ENCODE peak calls at places on chromosomes 7 and 10, in ten cellular contexts. I is transverse colon, Y is left lung, E is astrocyte, F is Peyer's patch, R is adrenal gland, C is Karpas-422, B is HCT116, K is lung, N is ovary. G is an unnamed sample.
A peak's percentile ranks its signal among the peaks of the same experiment; 100 is the strongest.

GRCh38 chr7:33789871-33790270 is 115.5 kb upstream of the BMPER start:
- DNase-seq in R (no peak), B (no peak), F (no peak), I (no peak), Y (no peak), E (peak; percentile 35), K (no peak), C (no peak), N (no peak), G (no peak)

GRCh38 chr7:34320926-34321609 is 336.9 kb upstream of the NPSR1 start:
- DNase-seq in N (peak; percentile 46), R (peak; percentile 43), K (peak; percentile 56), Y (peak; percentile 74), F (no peak), B (peak; percentile 54), I (peak; percentile 68), E (peak; percentile 50), C (peak; percentile 82), G (peak; percentile 45)

GRCh38 chr10:127411062-127411461 is 138.0 kb upstream of the NPS start:
- DNase-seq in N (no peak), I (no peak), R (no peak), E (no peak), K (no peak), Y (no peak), F (no peak), C (no peak), B (no peak), G (no peak)

GRCh38 chr7:159012353-159013069 is 132.2 kb downstream of the VIPR2 start:
- DNase-seq in F (peak; percentile 54), B (no peak), C (no peak), I (peak; percentile 57), N (peak; percentile 57), R (no peak), K (peak; percentile 61), E (no peak), Y (peak; percentile 83), G (no peak)

GRCh38 chr10:13724484-13724883 is 137.7 kb downstream of the PRPF18 start:
- DNase-seq in E (no peak), B (no peak), N (peak; percentile 63), I (no peak), K (no peak), R (no peak), F (no peak), Y (no peak), C (no peak), G (no peak)

GRCh38 chr7:40845959-40846358 is 711.2 kb downstream of the SUGCT start:
- DNase-seq in N (no peak), Y (no peak), B (no peak), F (no peak), C (no peak), R (no peak), E (no peak), K (no peak), I (no peak), G (no peak)

GRCh38 chr7:95798401-95798930 is 26.1 kb downstream of the DYNC1I1 start:
- DNase-seq in I (no peak), F (no peak), K (no peak), C (no peak), E (no peak), B (no peak), Y (no peak), R (no peak), N (no peak), G (no peak)

GRCh38 chr7:122674502-122674901 is 24.4 kb downstream of the RNF133 start:
- DNase-seq in B (no peak), C (no peak), E (peak; percentile 86), R (no peak), F (no peak), K (no peak), N (no peak), Y (no peak), I (no peak), G (no peak)

GRCh38 chr10:71966046-71967004 is 2.1 kb downstream of the CHST3 start:
- DNase-seq in R (no peak), B (no peak), I (no peak), C (no peak), E (peak; percentile 60), N (no peak), K (no peak), Y (no peak), F (no peak), G (no peak)

GRCh38 chr7:70736715-70737460 is 395.1 kb upstream of the GALNT17 start:
- DNase-seq in N (no peak), B (no peak), C (no peak), I (no peak), Y (no peak), E (peak; percentile 91), K (no peak), F (no peak), R (no peak), G (no peak)

GRCh38 chr7:816751-817671 is 15.3 kb upstream of the SUN1 start:
- DNase-seq in N (peak; percentile 57), C (peak; percentile 60), K (no peak), E (peak; percentile 29), Y (peak; percentile 80), B (no peak), F (peak; percentile 66), I (peak; percentile 37), R (no peak), G (peak; percentile 19)

GRCh38 chr7:88300401-88300800 is 6.3 kb downstream of the STEAP4 start:
- DNase-seq in N (no peak), R (no peak), K (no peak), B (no peak), E (peak; percentile 43), C (no peak), I (no peak), Y (no peak), F (no peak), G (no peak)

GRCh38 chr10:15373199-15373598 is 2.1 kb upstream of the FAM171A1 start:
- DNase-seq in R (no peak), E (no peak), Y (no peak), C (no peak), K (no peak), N (no peak), F (no peak), B (no peak), I (no peak), G (no peak)

GRCh38 chr10:132541601-132542011 is 4.0 kb downstream of the INPP5A start:
- DNase-seq in C (no peak), N (no peak), K (no peak), R (no peak), Y (no peak), F (peak; percentile 16), B (no peak), E (no peak), I (no peak), G (no peak)

GRCh38 chr7:30909431-30909830 is 2.2 kb upstream of the AQP1 start:
- DNase-seq in F (no peak), I (no peak), R (no peak), E (no peak), B (no peak), Y (peak; percentile 69), K (peak; percentile 63), C (no peak), N (no peak), G (no peak)

GRCh38 chr7:30906520-30907240 is 5.0 kb upstream of the AQP1 start:
- DNase-seq in C (no peak), K (no peak), N (no peak), F (no peak), R (no peak), I (no peak), B (no peak), E (peak; percentile 47), Y (peak; percentile 71), G (no peak)

GRCh38 chr7:30908681-30909080 is 3.0 kb upstream of the AQP1 start:
- DNase-seq in B (no peak), F (no peak), C (peak; percentile 87), N (no peak), I (no peak), R (no peak), Y (peak; percentile 71), K (no peak), E (no peak), G (no peak)

GRCh38 chr7:30906014-30906413 is 5.6 kb upstream of the AQP1 start:
- DNase-seq in R (no peak), B (no peak), C (no peak), E (no peak), F (no peak), I (peak; percentile 32), Y (peak; percentile 88), K (peak; percentile 82), N (no peak), G (no peak)

DNA sequence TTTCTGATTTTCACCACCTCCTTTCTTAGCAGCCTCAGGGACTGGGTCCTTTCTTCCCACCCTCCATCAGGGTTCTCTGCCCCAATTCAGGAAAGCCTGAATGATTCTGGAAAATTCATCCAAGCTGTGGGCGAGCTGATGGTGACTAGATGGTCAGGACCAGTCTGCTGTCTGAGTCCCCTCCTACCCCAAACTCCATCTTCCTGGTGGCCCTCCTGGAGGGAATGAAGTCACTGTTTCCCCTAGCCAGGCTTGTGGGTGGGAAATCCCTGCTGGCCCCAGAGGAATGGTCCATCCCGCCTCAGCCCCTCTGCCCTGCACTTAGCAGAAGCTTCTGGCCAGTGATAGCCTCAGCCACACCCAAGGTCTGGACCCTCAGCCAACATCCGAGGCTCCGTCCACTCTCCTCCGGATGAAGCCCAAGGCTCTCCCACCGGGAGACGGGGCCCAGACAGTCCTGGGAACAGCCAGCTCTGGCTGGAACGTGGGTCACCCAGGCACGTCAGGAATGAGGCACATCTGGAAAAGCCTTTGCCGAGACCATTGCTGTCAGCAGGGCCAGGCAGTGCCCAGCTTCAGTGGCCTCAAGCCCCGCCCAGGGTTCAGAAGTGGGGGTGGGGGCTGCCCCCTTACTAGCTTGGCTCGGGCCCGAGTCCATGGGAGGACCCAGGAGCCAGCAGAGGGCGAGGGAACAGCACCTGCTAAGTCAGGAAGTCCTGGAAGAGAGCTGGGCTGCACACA is 4.0 kb upstream of the AQP1 start:
- DNase-seq in I (no peak), Y (peak; percentile 75), F (no peak), K (no peak), N (no peak), R (no peak), C (no peak), E (no peak), B (no peak), G (no peak)
- H3K4me1 ChIP-seq in I (peaks cover 37% of the 10 kb centered on the region), Y (peaks cover 62% of the 10 kb centered on the region), F (no peaks in the 10 kb centered on the region), K (peaks cover 3% of the 10 kb centered on the region), N (peaks cover 4% of the 10 kb centered on the region), R (peaks cover 4% of the 10 kb centered on the region), C (no peaks in the 10 kb centered on the region), E (peaks cover 9% of the 10 kb centered on the region), B (peaks cover 12% of the 10 kb centered on the region), G (no peaks in the 10 kb centered on the region)

GRCh38 chr10:116627386-116627933 is 6.7 kb downstream of the PNLIPRP2 start:
- DNase-seq in K (no peak), Y (no peak), F (no peak), B (peak; percentile 29), I (peak; percentile 68), C (no peak), R (peak; percentile 39), E (no peak), N (peak; percentile 64), G (no peak)
- H3K4me3 ChIP-seq in K (no peak overlapping the region), Y (no peak overlapping the region), F (peak overlapping the region; percentile 22), B (peak overlapping the region; percentile 38), I (peak overlapping the region; percentile 32), C (no peak overlapping the region), R (no peak overlapping the region), E (no peak overlapping the region), N (peak overlapping the region; percentile 22), G (no peak overlapping the region)

GRCh38 chr7:116697761-116698160 is 25.8 kb downstream of the MET start:
- DNase-seq in Y (no peak), F (no peak), N (no peak), B (no peak), K (no peak), R (no peak), E (no peak), I (no peak), C (no peak), G (no peak)
- H3K4me1 ChIP-seq in Y (peaks cover 6% of the 10 kb centered on the region), F (no peaks in the 10 kb centered on the region), N (no peaks in the 10 kb centered on the region), B (peaks cover 100% of the 10 kb centered on the region), K (no peaks in the 10 kb centered on the region), R (no peaks in the 10 kb centered on the region), E (peaks cover 8% of the 10 kb centered on the region), I (no peaks in the 10 kb centered on the region), C (peaks cover 88% of the 10 kb centered on the region), G (no peaks in the 10 kb centered on the region)

GRCh38 chr10:103278862-103279298 is 1.9 kb downstream of the INA start:
- DNase-seq in F (no peak), B (no peak), N (peak; percentile 55), C (peak; percentile 46), Y (no peak), E (peak; percentile 14), I (peak; percentile 36), K (peak; percentile 32), R (peak; percentile 54), G (no peak)
- H3K4me3 ChIP-seq in F (no peak overlapping the region), B (no peak overlapping the region), N (no peak overlapping the region), C (no peak overlapping the region), Y (no peak overlapping the region), E (no peak overlapping the region), I (no peak overlapping the region), K (no peak overlapping the region), R (no peak overlapping the region), G (no peak overlapping the region)